ENCODE peak calls at places on chromosomes 11 and 22, in seven cellular contexts. Y is AG08395, F is left ventricle myocardium inferior, E is bronchial epithelial cell, J is RPMI7951, V is C1 segment of cervical spinal cord, X is T-helper 2 cell. Z is an unnamed sample.

GRCh38 chr22:44697423-44698179 is 4.4 kb upstream of the PRR5 start:
- DNase-seq in Y (peak; percentile 85), F (peak; percentile 77), E (peak; percentile 43), J (peak; percentile 51), V (no peak), X (peak; percentile 78), Z (peak; percentile 76)

GRCh38 chr22:24370426-24370825 is 57.0 kb upstream of the ADORA2A start:
- DNase-seq in Y (no peak), F (no peak), E (peak; percentile 15), J (no peak), V (no peak), X (no peak), Z (no peak)

GRCh38 chr11:103803062-103803461 is 233.4 kb upstream of the DDI1 start:
- DNase-seq in Y (peak; percentile 14), F (no peak), E (no peak), J (no peak), V (no peak), X (no peak), Z (no peak)

GRCh38 chr22:23509571-23510302 is 70.4 kb downstream of the IGLL1 start:
- DNase-seq in Y (peak; percentile 41), F (no peak), E (no peak), J (peak; percentile 66), V (no peak), X (no peak), Z (no peak)

GRCh38 chr11:12141283-12141682 is 30.9 kb downstream of the MICAL2 start:
- DNase-seq in Y (no peak), F (no peak), E (no peak), J (no peak), V (no peak), X (no peak), Z (no peak)

GRCh38 chr11:69199583-69200295 is 44.0 kb downstream of the SMIM38 start:
- DNase-seq in Y (no peak), F (no peak), E (peak; percentile 39), J (no peak), V (no peak), X (no peak), Z (no peak)

GRCh38 chr11:19187880-19188279 is 13.9 kb downstream of the CSRP3 start:
- DNase-seq in Y (no peak), F (no peak), E (no peak), J (peak; percentile 17), V (no peak), X (no peak), Z (no peak)

GRCh38 chr22:26479792-26480610 is 3.6 kb downstream of the HPS4 start:
- DNase-seq in Y (no peak), F (no peak), E (no peak), J (no peak), V (no peak), X (no peak), Z (no peak)

GRCh38 chr22:43567691-43568308 is 156.0 kb downstream of the MPPED1 start:
- DNase-seq in Y (no peak), F (no peak), E (no peak), J (no peak), V (no peak), X (no peak), Z (no peak)

GRCh38 chr11:68439355-68440065 is 21.0 kb upstream of the PPP6R3 start:
- DNase-seq in Y (peak; percentile 65), F (no peak), E (no peak), J (no peak), V (no peak), X (no peak), Z (peak; percentile 62)

GRCh38 chr11:113904379-113905101 is at the start of gene HTR3B:
- DNase-seq in Y (no peak), F (no peak), E (no peak), J (no peak), V (peak; percentile 33), X (no peak), Z (no peak)

GRCh38 chr11:123206671-123207421 is 11.8 kb upstream of the CLMP start:
- DNase-seq in Y (no peak), F (no peak), E (no peak), J (no peak), V (peak; percentile 32), X (no peak), Z (no peak)

GRCh38 chr11:18722293-18722637 is 3.7 kb downstream of the IGSF22 start:
- DNase-seq in Y (no peak), F (no peak), E (no peak), J (no peak), V (no peak), X (no peak), Z (no peak)